ENCODE peak calls at places on chromosomes 12 and 14, in six cellular contexts. J is A549, W is HepG2, Z is NB4, S is endothelial cell of umbilical vein, A is K562. Q is an unnamed sample.

GRCh38 chr12:79206871-79207270 is 342.3 kb downstream of the SYT1 start:
- DNase-seq in J (peak), W (no peak), Z (no peak), S (no peak), A (no peak), Q (no peak)

GRCh38 chr14:48350971-48351370 is 675.6 kb upstream of the MDGA2 start:
- DNase-seq in J (no peak), W (no peak), Z (no peak), S (no peak), A (no peak), Q (no peak)

GRCh38 chr12:1660304-1661187 is 30.3 kb upstream of the ADIPOR2 start:
- DNase-seq in J (peak), W (peak), Z (peak), S (peak), A (no peak), Q (no peak)

GRCh38 chr14:77206261-77206824 is 24.7 kb downstream of the TMEM63C start:
- DNase-seq in J (no peak), W (no peak), Z (no peak), S (no peak), A (no peak), Q (no peak)

GRCh38 chr14:70213721-70214282 is 25.1 kb upstream of the SLC8A3 start:
- DNase-seq in J (no peak), W (no peak), Z (no peak), S (no peak), A (no peak), Q (no peak)

GRCh38 chr14:68274722-68275121 is 455.1 kb downstream of the RAD51B start:
- DNase-seq in J (no peak), W (no peak), Z (no peak), S (no peak), A (no peak), Q (no peak)

GRCh38 chr12:13374783-13375182 is 178.3 kb downstream of the EMP1 start:
- DNase-seq in J (no peak), W (no peak), Z (no peak), S (no peak), A (no peak), Q (no peak)

GRCh38 chr12:132199101-132199500 is 54.8 kb downstream of the NOC4L start:
- DNase-seq in J (no peak), W (no peak), Z (no peak), S (no peak), A (no peak), Q (no peak)

GRCh38 chr14:93977790-93978581 is 1.6 kb upstream of the ASB2 start:
- DNase-seq in J (no peak), W (no peak), Z (peak), S (no peak), A (no peak), Q (peak)

GRCh38 chr12:106149096-106149784 is 10.5 kb upstream of the NUAK1 start:
- DNase-seq in J (peak), W (no peak), Z (peak), S (peak), A (peak), Q (no peak)

GRCh38 chr12:115456946-115457689 is 773.1 kb upstream of the TBX3 start:
- DNase-seq in J (peak), W (peak), Z (peak), S (no peak), A (no peak), Q (no peak)

GRCh38 chr12:108215458-108215857 is 86.4 kb downstream of the WSCD2 start:
- DNase-seq in J (no peak), W (no peak), Z (no peak), S (no peak), A (no peak), Q (no peak)

GRCh38 chr14:94349276-94349675 is 26.1 kb upstream of the SERPINA6 start:
- DNase-seq in J (no peak), W (no peak), Z (no peak), S (no peak), A (no peak), Q (no peak)

GRCh38 chr12:45122776-45123380 is 72.0 kb upstream of the DBX2 start:
- DNase-seq in J (peak), W (peak), Z (peak), S (peak), A (peak), Q (no peak)

GRCh38 chr12:12600659-12601058 is 11.0 kb upstream of the CREBL2 start:
- DNase-seq in J (peak), W (peak), Z (peak), S (no peak), A (no peak), Q (no peak)

GRCh38 chr14:53151867-53152626 is 1.1 kb downstream of the DDHD1 start:
- DNase-seq in J (peak), W (peak), Z (peak), S (peak), A (peak), Q (no peak)

GRCh38 chr12:26982866-26983265 is 31.3 kb downstream of the TM7SF3 start:
- DNase-seq in J (no peak), W (no peak), Z (no peak), S (no peak), A (no peak), Q (no peak)

GRCh38 chr14:61659582-61659981 is 35.7 kb upstream of the HIF1A start:
- DNase-seq in J (no peak), W (no peak), Z (peak), S (no peak), A (no peak), Q (no peak)

GRCh38 chr12:402127-402456 is 648 bp downstream of the CCDC77 start:
- DNase-seq in J (peak), W (peak), Z (peak), S (peak), A (peak), Q (no peak)

GRCh38 chr12:77343291-77343690 is 277.9 kb upstream of the E2F7 start:
- DNase-seq in J (no peak), W (no peak), Z (no peak), S (no peak), A (no peak), Q (no peak)

GRCh38 chr14:52360831-52361230 is 46.7 kb downstream of the PTGER2 start:
- DNase-seq in J (no peak), W (no peak), Z (no peak), S (no peak), A (no peak), Q (no peak)

GRCh38 chr14:103890836-103891666 is 37.2 kb upstream of the TDRD9 start:
- DNase-seq in J (no peak), W (peak), Z (no peak), S (no peak), A (no peak), Q (no peak)

GRCh38 chr12:65720136-65720535 is 104.1 kb upstream of the HMGA2 start:
- DNase-seq in J (no peak), W (no peak), Z (no peak), S (no peak), A (no peak), Q (no peak)

GRCh38 chr14:80381964-80382363 is 170.7 kb upstream of the DIO2 start:
- DNase-seq in J (no peak), W (no peak), Z (no peak), S (no peak), A (no peak), Q (no peak)

GRCh38 chr12:106135075-106135474 is 3.7 kb downstream of the NUAK1 start:
- DNase-seq in J (no peak), W (no peak), Z (no peak), S (no peak), A (no peak), Q (no peak)

GRCh38 chr12:104788848-104789271 is 169.2 kb downstream of the SLC41A2 start:
- DNase-seq in J (no peak), W (no peak), Z (peak), S (no peak), A (no peak), Q (no peak)

GRCh38 chr12:91397866-91398532 is 215.4 kb upstream of the DCN start:
- DNase-seq in J (no peak), W (no peak), Z (no peak), S (no peak), A (no peak), Q (no peak)

GRCh38 chr12:91404362-91404899 is 221.8 kb upstream of the DCN start:
- DNase-seq in J (no peak), W (no peak), Z (no peak), S (no peak), A (no peak), Q (no peak)

GRCh38 chr12:91396296-91396695 is 213.7 kb upstream of the DCN start:
- DNase-seq in J (no peak), W (no peak), Z (no peak), S (no peak), A (no peak), Q (no peak)

GRCh38 chr12:91400249-91400648 is 217.6 kb upstream of the DCN start:
- DNase-seq in J (no peak), W (no peak), Z (no peak), S (peak), A (no peak), Q (no peak)

DNA sequence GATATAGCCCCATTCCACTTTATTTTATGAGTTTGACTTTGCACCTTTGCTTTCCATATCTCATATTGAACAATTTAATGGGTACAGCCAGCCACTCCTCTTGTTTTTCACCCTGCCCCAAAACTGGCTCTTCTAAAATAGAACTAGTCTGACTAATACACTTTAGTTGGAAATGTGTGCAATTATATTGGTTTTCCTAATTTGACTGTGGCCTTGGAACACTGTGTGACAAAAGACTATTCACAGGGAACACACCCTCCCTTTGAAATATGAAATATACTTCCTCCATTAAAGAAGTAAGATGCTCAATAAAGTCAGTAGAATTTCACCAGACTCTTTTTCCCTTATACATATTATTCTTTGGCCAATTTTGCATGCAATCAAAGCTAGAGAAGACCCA is 218.6 kb upstream of the DCN start:
- DNase-seq in J (no peak), W (no peak), Z (no peak), S (no peak), A (no peak), Q (no peak)
- TF ChIP-seq MYC in J (no peak), W (no peak), Z (no peak), S (no peak), A (no peak), Q (no peak)

GRCh38 chr14:44374906-44375305 is 132.2 kb downstream of the FSCB start:
- DNase-seq in J (no peak), W (no peak), Z (no peak), S (no peak), A (no peak), Q (no peak)

GRCh38 chr14:44370727-44371126 is 136.4 kb downstream of the FSCB start:
- DNase-seq in J (no peak), W (no peak), Z (no peak), S (no peak), A (no peak), Q (no peak)

GRCh38 chr14:44369401-44370123 is 137.5 kb downstream of the FSCB start:
- DNase-seq in J (no peak), W (no peak), Z (no peak), S (no peak), A (no peak), Q (no peak)

DNA sequence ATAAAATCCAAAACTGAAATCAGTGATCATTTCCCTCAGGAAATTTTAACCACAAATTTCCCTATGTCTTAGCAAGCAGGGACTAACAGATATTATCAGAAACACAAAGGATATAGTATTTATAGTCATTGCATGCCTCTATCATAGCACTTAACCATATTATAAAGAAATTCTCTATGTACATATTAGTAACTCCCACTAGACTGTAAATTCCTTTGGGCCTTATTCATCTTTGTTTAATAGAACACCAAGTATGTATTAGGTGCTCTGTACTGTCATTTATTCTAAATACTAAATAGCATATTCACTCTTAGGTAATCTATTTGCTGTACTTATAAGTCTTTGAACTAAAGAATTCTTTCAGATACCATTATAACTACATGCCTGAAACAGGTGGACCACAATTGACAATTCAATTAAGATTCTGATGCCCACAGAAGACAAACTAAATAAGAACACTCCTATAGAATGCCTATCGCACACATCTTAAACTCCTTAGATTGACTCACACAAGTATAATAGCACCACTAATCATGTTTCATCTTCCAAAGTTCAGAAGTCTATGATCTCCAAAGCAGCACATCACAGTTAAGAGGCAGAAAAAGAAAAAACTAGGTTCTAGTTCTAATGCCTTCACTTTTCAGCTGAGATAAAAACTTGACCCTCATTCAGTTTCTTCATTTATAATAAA is 134.1 kb downstream of the FSCB start:
- DNase-seq in J (no peak), W (no peak), Z (no peak), S (no peak), A (no peak), Q (no peak)
- TF ChIP-seq MYC in J (no peak), W (no peak), Z (no peak), S (no peak), A (no peak), Q (no peak)

GRCh38 chr14:102394717-102395378 is 32.1 kb downstream of the TECPR2 start:
- DNase-seq in J (no peak), W (no peak), Z (peak), S (no peak), A (no peak), Q (no peak)
- TF ChIP-seq MYC in J (no peak), W (no peak), Z (peak), S (no peak), A (no peak), Q (no peak)

DNA sequence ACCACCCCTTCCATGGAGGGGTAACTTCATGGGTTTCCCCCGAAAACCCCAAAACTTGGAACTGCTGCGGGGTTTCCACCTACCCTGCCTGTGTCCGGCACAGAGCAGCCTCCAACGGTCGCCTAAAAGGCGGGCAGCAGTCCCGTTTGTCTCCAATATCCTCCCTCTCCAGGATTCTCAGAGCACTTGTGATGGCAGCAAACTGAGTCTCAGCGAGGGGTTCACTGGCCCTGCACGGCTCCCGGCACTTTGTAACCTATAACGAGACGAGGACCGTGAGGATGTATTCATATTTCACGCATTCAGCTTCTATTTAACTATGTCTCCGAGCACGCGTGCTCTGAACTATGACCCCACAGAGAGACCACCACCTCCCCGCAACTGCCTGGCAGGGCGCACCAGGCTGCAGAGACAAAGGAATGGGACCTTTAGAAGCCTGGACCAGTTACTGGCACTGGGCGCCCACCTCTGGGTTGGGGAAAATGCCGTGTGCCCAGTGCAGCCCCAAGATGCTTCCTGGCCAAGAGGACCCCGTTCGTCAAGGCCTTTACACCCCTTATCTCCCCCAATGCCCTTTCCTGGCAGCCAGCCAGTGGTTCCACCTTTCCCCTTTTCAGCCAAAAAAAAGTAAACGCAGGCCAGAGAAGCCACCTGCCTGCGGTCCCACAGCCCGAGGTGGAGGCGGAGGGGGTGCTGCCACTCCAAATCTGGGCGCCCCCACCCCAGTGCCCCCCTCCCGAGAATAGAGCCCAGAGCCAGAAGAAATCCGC is 173.1 kb upstream of the RTL1 start:
- DNase-seq in J (no peak), W (no peak), Z (no peak), S (no peak), A (no peak), Q (no peak)
- TF ChIP-seq MYC in J (no peak), W (no peak), Z (no peak), S (no peak), A (no peak), Q (no peak)